ENCODE peak calls at places on chromosomes 7 and 10, in six cellular contexts. E, G, J, W, P and C are unnamed samples.
A peak's percentile ranks its signal among the peaks of the same experiment; 100 is the strongest.

GRCh38 chr7:366171-366916 is 76.4 kb downstream of the FOXL3 start:
- DNase-seq in E (no peak), G (peak; percentile 51), J (no peak), W (no peak), P (peak; percentile 93), C (no peak)

GRCh38 chr10:11863353-11864105 is 40.4 kb downstream of the PROSER2 start:
- DNase-seq in E (peak; percentile 30), G (no peak), J (no peak), W (no peak), P (no peak), C (peak; percentile 70)

GRCh38 chr10:85916999-85917573 is 449.5 kb downstream of the GRID1 start:
- DNase-seq in E (peak; percentile 16), G (no peak), J (no peak), W (peak; percentile 29), P (peak; percentile 4), C (no peak)

GRCh38 chr10:114623661-114624294 is 34.3 kb downstream of the ABLIM1 start:
- DNase-seq in E (peak; percentile 95), G (no peak), J (peak; percentile 59), W (peak; percentile 52), P (peak; percentile 91), C (no peak)

GRCh38 chr7:51029586-51030230 is 247.0 kb upstream of the GRB10 start:
- DNase-seq in E (peak; percentile 47), G (no peak), J (no peak), W (no peak), P (peak; percentile 33), C (no peak)

GRCh38 chr7:115864082-115864481 is 166.5 kb downstream of the TFEC start:
- DNase-seq in E (no peak), G (peak; percentile 45), J (no peak), W (no peak), P (no peak), C (no peak)

GRCh38 chr7:65820287-65820950 is 52.5 kb upstream of the VKORC1L1 start:
- DNase-seq in E (no peak), G (no peak), J (no peak), W (no peak), P (peak; percentile 51), C (no peak)

GRCh38 chr10:110867807-110868465 is 3.8 kb upstream of the PDCD4 start:
- DNase-seq in E (no peak), G (peak; percentile 17), J (no peak), W (no peak), P (no peak), C (no peak)

GRCh38 chr10:11397980-11398580 is 213.4 kb downstream of the USP6NL start:
- DNase-seq in E (no peak), G (no peak), J (no peak), W (no peak), P (no peak), C (no peak)

GRCh38 chr10:21368022-21368582 is 157.4 kb downstream of the SKIDA1 start:
- DNase-seq in E (no peak), G (peak; percentile 95), J (no peak), W (no peak), P (no peak), C (peak; percentile 17)

GRCh38 chr10:84152769-84153168 is 13.5 kb downstream of the GHITM start:
- DNase-seq in E (no peak), G (no peak), J (no peak), W (no peak), P (no peak), C (no peak)

GRCh38 chr10:130181858-130182257 is 45.7 kb downstream of the GLRX3 start:
- DNase-seq in E (no peak), G (no peak), J (no peak), W (no peak), P (no peak), C (no peak)

GRCh38 chr10:108791794-108792474 is 1131.4 kb downstream of the XPNPEP1 start:
- DNase-seq in E (no peak), G (no peak), J (no peak), W (no peak), P (no peak), C (no peak)

GRCh38 chr7:37344886-37345579 is 103.6 kb downstream of the ELMO1 start:
- DNase-seq in E (no peak), G (peak; percentile 41), J (no peak), W (no peak), P (peak; percentile 52), C (peak; percentile 58)

GRCh38 chr10:89217057-89217990 is 10.2 kb upstream of the CH25H start:
- DNase-seq in E (peak; percentile 65), G (peak; percentile 87), J (peak; percentile 38), W (peak; percentile 46), P (peak; percentile 69), C (peak; percentile 57)

GRCh38 chr7:66790725-66791124 is 50.2 kb downstream of the RABGEF1 start:
- DNase-seq in E (no peak), G (no peak), J (no peak), W (no peak), P (no peak), C (no peak)